ENCODE peak calls at places on chromosomes 16 and 17, in nine cellular contexts. B is psoas muscle, Z is PC-9, A is keratinocyte, S is AG10803, Q is cardiac fibroblast, W is GM13976, J is AG09309, C is mesothelial cell of epicardium. X is an unnamed sample.

GRCh38 chr17:82663381-82664275 is 15.4 kb upstream of the WDR45B start:
- DNase-seq in W (no peak), B (peak; percentile 9), A (no peak), J (no peak), S (no peak), Z (no peak), Q (no peak), C (no peak), X (no peak)

GRCh38 chr16:75252946-75253911 is 1.8 kb upstream of the BCAR1 start:
- DNase-seq in Z (no peak), S (peak; percentile 91), J (no peak), C (peak; percentile 16), A (no peak), W (no peak), B (peak; percentile 23), Q (peak; percentile 89), X (no peak)

GRCh38 chr17:28497931-28498330 is 8.2 kb upstream of the FOXN1 start:
- DNase-seq in C (no peak), J (no peak), A (no peak), Z (peak; percentile 66), S (no peak), Q (no peak), W (no peak), B (no peak), X (no peak)

GRCh38 chr17:68734911-68735310 is 133.7 kb upstream of the FAM20A start:
- DNase-seq in B (no peak), A (no peak), S (peak; percentile 7), C (no peak), W (no peak), Q (no peak), J (no peak), Z (no peak), X (no peak)

GRCh38 chr17:63840591-63841349 is 1.7 kb downstream of the SMARCD2 start:
- DNase-seq in A (no peak), B (peak; percentile 60), J (no peak), C (no peak), S (peak; percentile 83), Q (peak; percentile 52), W (no peak), Z (no peak), X (no peak)

GRCh38 chr16:80084163-80084562 is 456.6 kb upstream of the DYNLRB2 start:
- DNase-seq in J (no peak), S (peak; percentile 29), A (no peak), Q (peak; percentile 3), B (no peak), W (no peak), Z (no peak), C (no peak), X (no peak)

GRCh38 chr17:64148017-64148631 is 18.2 kb upstream of the ERN1 start:
- DNase-seq in B (no peak), S (peak; percentile 42), C (no peak), Z (no peak), Q (peak; percentile 58), J (no peak), A (no peak), W (no peak), X (no peak)

GRCh38 chr17:16486373-16487250 is 5.4 kb downstream of the LRRC75A start:
- DNase-seq in W (no peak), A (peak; percentile 33), J (peak; percentile 27), Q (peak; percentile 74), C (no peak), Z (no peak), B (peak; percentile 87), S (peak; percentile 73), X (no peak)

GRCh38 chr16:59021751-59022150 is 287.6 kb upstream of the GOT2 start:
- DNase-seq in J (no peak), W (no peak), S (peak; percentile 15), C (no peak), Z (no peak), Q (no peak), A (no peak), B (no peak), X (no peak)

GRCh38 chr17:44628234-44629188 is 27.8 kb upstream of the MEIOC start:
- DNase-seq in Z (no peak), S (no peak), W (peak; percentile 68), C (no peak), B (no peak), J (no peak), A (no peak), Q (peak; percentile 63), X (peak; percentile 59)

GRCh38 chr16:3183445-3184139 is 4.4 kb upstream of the OR1F1 start:
- DNase-seq in W (no peak), C (no peak), A (no peak), S (no peak), B (no peak), Q (no peak), Z (no peak), J (no peak), X (peak; percentile 27)

GRCh38 chr16:72844225-72844920 is 203.6 kb downstream of the ZFHX3 start:
- DNase-seq in S (no peak), J (no peak), B (no peak), A (no peak), Q (no peak), Z (no peak), W (no peak), C (no peak), X (peak; percentile 36)

GRCh38 chr16:5509794-5510193 is 412.2 kb upstream of the EEF2KMT start:
- DNase-seq in S (no peak), C (no peak), B (no peak), W (no peak), A (no peak), J (no peak), Z (no peak), Q (no peak), X (no peak)

GRCh38 chr17:82097187-82097918 is 683 bp downstream of the FASN start:
- DNase-seq in W (peak; percentile 66), B (peak; percentile 47), J (peak; percentile 4), Q (peak; percentile 81), C (no peak), A (no peak), Z (peak; percentile 37), S (peak; percentile 63), X (peak; percentile 76)

GRCh38 chr16:64629622-64630021 is 492.2 kb downstream of the CDH11 start:
- DNase-seq in Q (no peak), A (no peak), W (no peak), B (no peak), C (no peak), S (peak; percentile 23), J (no peak), Z (no peak), X (no peak)

GRCh38 chr17:42883802-42884553 is 16.6 kb upstream of the G6PC1 start:
- DNase-seq in S (no peak), Z (peak; percentile 86), C (no peak), B (no peak), Q (no peak), W (no peak), A (no peak), J (no peak), X (no peak)

GRCh38 chr16:66315210-66315825 is 51.2 kb upstream of the CDH5 start:
- DNase-seq in S (peak; percentile 72), A (peak; percentile 15), B (peak; percentile 34), J (peak; percentile 25), W (peak; percentile 85), Q (peak; percentile 87), Z (peak; percentile 61), C (no peak), X (peak; percentile 81)

DNA sequence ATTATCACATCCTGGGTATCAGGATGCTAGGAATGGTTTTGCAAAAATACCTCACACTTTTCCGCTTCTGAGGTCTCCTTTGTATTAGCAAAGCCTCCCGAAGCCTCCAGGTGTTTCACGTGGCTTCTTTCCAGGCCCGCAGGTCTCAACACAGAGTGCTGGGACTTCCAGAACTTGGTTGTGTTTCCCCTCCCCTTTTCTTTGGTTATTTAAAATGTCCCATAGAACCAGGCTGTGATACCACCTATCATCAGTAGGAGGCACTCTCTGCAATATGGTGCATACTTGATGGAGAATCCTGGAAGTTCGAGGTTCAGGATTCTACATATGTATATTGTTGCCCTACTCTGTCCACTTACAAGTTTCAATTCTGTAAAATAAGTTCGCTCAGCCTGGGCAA is 28.8 kb downstream of the ATP2C2 start:
- DNase-seq in B (no peak), J (no peak), Z (no peak), C (no peak), W (no peak), A (no peak), S (no peak), Q (no peak), X (no peak)
- TF ChIP-seq CTCF in B (no peak), J (peak; percentile 19), Z (peak; percentile 66), C (peak; percentile 35), W (no peak), A (no peak), S (peak; percentile 16), Q (peak; percentile 30), X (no peak)

DNA sequence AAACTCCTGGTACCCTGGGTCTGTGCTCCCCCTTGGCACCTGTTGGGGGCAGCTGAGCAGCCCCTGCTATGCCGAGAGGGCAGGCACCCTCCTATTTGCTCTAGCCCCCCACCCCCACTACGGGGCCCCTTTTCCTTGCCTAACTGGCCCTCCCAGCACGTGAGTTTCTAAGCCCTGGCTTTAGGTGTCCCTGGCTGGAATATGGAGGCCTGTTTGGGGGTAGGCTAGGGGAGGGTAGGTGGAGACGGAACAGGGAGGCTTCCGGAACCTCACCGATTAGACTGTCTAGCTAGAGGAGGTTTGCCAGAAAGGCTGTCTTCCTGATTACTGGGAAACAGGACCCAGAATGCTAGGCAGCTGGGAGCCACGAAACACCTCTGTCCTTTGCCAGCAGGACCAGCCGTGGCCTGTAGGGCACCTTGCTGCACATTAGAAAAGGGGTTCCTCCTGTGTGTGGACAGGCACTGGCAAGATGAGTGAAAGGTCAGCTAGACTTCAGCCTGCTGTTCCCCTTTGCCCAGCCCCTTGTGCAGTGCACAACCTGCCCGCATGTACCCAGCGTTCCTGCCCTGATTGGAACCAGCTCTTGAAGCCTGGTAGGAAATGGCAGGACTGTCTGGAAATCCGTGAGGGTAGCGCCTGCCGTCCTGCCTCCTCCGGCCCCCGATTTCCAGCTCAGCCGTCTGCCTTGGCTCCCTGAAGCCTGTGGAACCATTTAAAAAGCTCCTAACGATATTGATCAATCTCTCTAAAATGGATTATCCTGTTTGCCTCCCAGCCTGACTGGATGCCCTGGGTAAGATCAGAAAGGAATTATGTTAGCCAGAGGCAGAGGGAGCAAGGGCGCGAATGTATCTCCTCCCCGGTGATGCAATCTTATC is 83.4 kb upstream of the GSE1 start:
- DNase-seq in J (no peak), C (no peak), B (no peak), A (no peak), W (no peak), S (no peak), Q (no peak), Z (no peak), X (no peak)
- TF ChIP-seq CTCF in J (no peak), C (no peak), B (no peak), A (no peak), W (no peak), S (no peak), Q (no peak), Z (no peak), X (no peak)

DNA sequence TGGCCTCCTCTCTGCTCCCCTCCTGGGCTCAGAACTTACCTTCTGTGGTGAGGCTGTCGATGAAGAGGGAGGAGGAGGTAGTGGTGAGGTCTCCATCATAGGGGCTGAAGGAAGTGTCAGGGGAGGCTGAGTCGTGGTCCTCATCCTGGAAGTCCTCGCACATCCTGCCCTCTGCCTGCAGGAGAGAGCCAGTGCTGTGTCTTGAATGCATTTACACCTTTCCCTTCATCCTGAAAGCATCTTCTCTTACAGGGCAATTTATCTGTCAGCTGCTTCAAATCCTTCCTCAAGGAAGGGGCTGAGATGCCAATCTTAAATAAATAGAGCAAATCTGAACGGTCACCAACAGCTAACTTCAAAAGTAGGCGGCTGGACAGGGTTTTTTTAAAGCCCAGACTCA is 73.6 kb downstream of the PLXDC1 start:
- DNase-seq in Q (no peak), J (no peak), Z (no peak), S (no peak), A (no peak), B (no peak), C (no peak), W (no peak), X (no peak)
- TF ChIP-seq CTCF in Q (peak; percentile 4), J (peak; percentile 16), Z (peak; percentile 17), S (no peak), A (peak; percentile 43), B (no peak), C (no peak), W (no peak), X (no peak)

GRCh38 chr16:11254913-11255736 is 879 bp downstream of the SOCS1 start:
- DNase-seq in A (no peak), Z (no peak), C (no peak), J (no peak), B (peak; percentile 37), Q (peak; percentile 46), W (peak; percentile 51), S (peak; percentile 41), X (peak; percentile 73)
- TF ChIP-seq CTCF in A (peak; percentile 41), Z (no peak), C (no peak), J (no peak), B (no peak), Q (no peak), W (peak; percentile 30), S (no peak), X (peak; percentile 28)